ENCODE peak calls at places on chromosomes 13 and 19, in eight cellular contexts. One of them, this sample, is unnamed.

GRCh38 chr13:51292000-51292550 is 47.4 kb upstream of the SERPINE3 start:
- DNase-seq in HT1080: no peak
- DNase-seq in ureter: no peak
- DNase-seq in T-helper 2 cell: no peak
- DNase-seq in CD4-positive, alpha-beta memory T cell: no peak
- DNase-seq in IMR-90: peak
- DNase-seq in activated CD4-positive, alpha-beta T cell treated with anti-CD3 and anti-CD28 coated beads, Interleukin-2, amount 50 U/mL, for 24 hours: no peak
- DNase-seq in substantia nigra: no peak
- DNase-seq in this sample: peak

GRCh38 chr13:112131081-112131739 is 64.3 kb downstream of the SOX1 start:
- DNase-seq in T-helper 2 cell: no peak
- DNase-seq in substantia nigra: no peak
- DNase-seq in activated CD4-positive, alpha-beta T cell treated with anti-CD3 and anti-CD28 coated beads, Interleukin-2, amount 50 U/mL, for 24 hours: no peak
- DNase-seq in CD4-positive, alpha-beta memory T cell: no peak
- DNase-seq in IMR-90: no peak
- DNase-seq in ureter: no peak
- DNase-seq in HT1080: no peak
- DNase-seq in this sample: no peak

GRCh38 chr19:52307275-52307674 is 10.3 kb downstream of the ZNF480 start:
- DNase-seq in substantia nigra: no peak
- DNase-seq in HT1080: peak
- DNase-seq in IMR-90: peak
- DNase-seq in activated CD4-positive, alpha-beta T cell treated with anti-CD3 and anti-CD28 coated beads, Interleukin-2, amount 50 U/mL, for 24 hours: no peak
- DNase-seq in ureter: no peak
- DNase-seq in CD4-positive, alpha-beta memory T cell: no peak
- DNase-seq in T-helper 2 cell: no peak
- DNase-seq in this sample: no peak

GRCh38 chr13:46639033-46639981 is 86.3 kb downstream of the LRCH1 start:
- DNase-seq in T-helper 2 cell: no peak
- DNase-seq in substantia nigra: no peak
- DNase-seq in CD4-positive, alpha-beta memory T cell: no peak
- DNase-seq in IMR-90: no peak
- DNase-seq in activated CD4-positive, alpha-beta T cell treated with anti-CD3 and anti-CD28 coated beads, Interleukin-2, amount 50 U/mL, for 24 hours: no peak
- DNase-seq in HT1080: no peak
- DNase-seq in ureter: no peak
- DNase-seq in this sample: no peak

GRCh38 chr19:4861147-4861546 is 6.3 kb downstream of the PLIN3 start:
- DNase-seq in ureter: peak
- DNase-seq in CD4-positive, alpha-beta memory T cell: no peak
- DNase-seq in IMR-90: no peak
- DNase-seq in activated CD4-positive, alpha-beta T cell treated with anti-CD3 and anti-CD28 coated beads, Interleukin-2, amount 50 U/mL, for 24 hours: no peak
- DNase-seq in substantia nigra: no peak
- DNase-seq in T-helper 2 cell: no peak
- DNase-seq in HT1080: no peak
- DNase-seq in this sample: peak

GRCh38 chr19:46515879-46516350 is 20.2 kb upstream of the PNMA8B start:
- DNase-seq in IMR-90: peak
- DNase-seq in activated CD4-positive, alpha-beta T cell treated with anti-CD3 and anti-CD28 coated beads, Interleukin-2, amount 50 U/mL, for 24 hours: peak
- DNase-seq in substantia nigra: no peak
- DNase-seq in CD4-positive, alpha-beta memory T cell: no peak
- DNase-seq in HT1080: peak
- DNase-seq in T-helper 2 cell: peak
- DNase-seq in ureter: no peak
- DNase-seq in this sample: peak

GRCh38 chr19:57421037-57421436 is 10.1 kb downstream of the ZNF17 start:
- DNase-seq in activated CD4-positive, alpha-beta T cell treated with anti-CD3 and anti-CD28 coated beads, Interleukin-2, amount 50 U/mL, for 24 hours: no peak
- DNase-seq in ureter: no peak
- DNase-seq in substantia nigra: no peak
- DNase-seq in CD4-positive, alpha-beta memory T cell: no peak
- DNase-seq in T-helper 2 cell: no peak
- DNase-seq in IMR-90: no peak
- DNase-seq in HT1080: no peak
- DNase-seq in this sample: no peak

GRCh38 chr19:7627166-7627565 is 2.2 kb downstream of the XAB2 start:
- DNase-seq in HT1080: no peak
- DNase-seq in T-helper 2 cell: no peak
- DNase-seq in substantia nigra: no peak
- DNase-seq in ureter: no peak
- DNase-seq in IMR-90: no peak
- DNase-seq in CD4-positive, alpha-beta memory T cell: no peak
- DNase-seq in activated CD4-positive, alpha-beta T cell treated with anti-CD3 and anti-CD28 coated beads, Interleukin-2, amount 50 U/mL, for 24 hours: no peak
- DNase-seq in this sample: no peak

GRCh38 chr19:14517446-14517839 is 754 bp downstream of the DNAJB1 start:
- DNase-seq in HT1080: no peak
- DNase-seq in T-helper 2 cell: no peak
- DNase-seq in CD4-positive, alpha-beta memory T cell: no peak
- DNase-seq in ureter: no peak
- DNase-seq in activated CD4-positive, alpha-beta T cell treated with anti-CD3 and anti-CD28 coated beads, Interleukin-2, amount 50 U/mL, for 24 hours: no peak
- DNase-seq in IMR-90: peak
- DNase-seq in substantia nigra: no peak
- DNase-seq in this sample: no peak

GRCh38 chr13:39766464-39767167 is 111.2 kb downstream of the COG6 start:
- DNase-seq in CD4-positive, alpha-beta memory T cell: no peak
- DNase-seq in ureter: no peak
- DNase-seq in T-helper 2 cell: no peak
- DNase-seq in HT1080: no peak
- DNase-seq in IMR-90: no peak
- DNase-seq in activated CD4-positive, alpha-beta T cell treated with anti-CD3 and anti-CD28 coated beads, Interleukin-2, amount 50 U/mL, for 24 hours: no peak
- DNase-seq in substantia nigra: peak
- DNase-seq in this sample: no peak

GRCh38 chr13:57823704-57824103 is 192.2 kb downstream of the PCDH17 start:
- DNase-seq in ureter: no peak
- DNase-seq in HT1080: no peak
- DNase-seq in IMR-90: no peak
- DNase-seq in T-helper 2 cell: no peak
- DNase-seq in activated CD4-positive, alpha-beta T cell treated with anti-CD3 and anti-CD28 coated beads, Interleukin-2, amount 50 U/mL, for 24 hours: no peak
- DNase-seq in substantia nigra: no peak
- DNase-seq in CD4-positive, alpha-beta memory T cell: no peak
- DNase-seq in this sample: no peak

GRCh38 chr13:113298001-113298945 is 1.2 kb downstream of the LAMP1 start:
- DNase-seq in ureter: no peak
- DNase-seq in activated CD4-positive, alpha-beta T cell treated with anti-CD3 and anti-CD28 coated beads, Interleukin-2, amount 50 U/mL, for 24 hours: no peak
- DNase-seq in IMR-90: no peak
- DNase-seq in T-helper 2 cell: no peak
- DNase-seq in substantia nigra: no peak
- DNase-seq in HT1080: no peak
- DNase-seq in CD4-positive, alpha-beta memory T cell: no peak
- DNase-seq in this sample: peak

GRCh38 chr19:14553939-14554243 is 18.0 kb downstream of the NDUFB7 start:
- DNase-seq in HT1080: no peak
- DNase-seq in T-helper 2 cell: no peak
- DNase-seq in substantia nigra: no peak
- DNase-seq in activated CD4-positive, alpha-beta T cell treated with anti-CD3 and anti-CD28 coated beads, Interleukin-2, amount 50 U/mL, for 24 hours: no peak
- DNase-seq in ureter: no peak
- DNase-seq in CD4-positive, alpha-beta memory T cell: no peak
- DNase-seq in IMR-90: no peak
- DNase-seq in this sample: no peak

GRCh38 chr19:56958428-56958827 is 117.9 kb upstream of the PEG3 start:
- DNase-seq in IMR-90: no peak
- DNase-seq in substantia nigra: no peak
- DNase-seq in activated CD4-positive, alpha-beta T cell treated with anti-CD3 and anti-CD28 coated beads, Interleukin-2, amount 50 U/mL, for 24 hours: no peak
- DNase-seq in ureter: no peak
- DNase-seq in HT1080: no peak
- DNase-seq in CD4-positive, alpha-beta memory T cell: no peak
- DNase-seq in T-helper 2 cell: no peak
- DNase-seq in this sample: no peak

GRCh38 chr13:97522243-97522642 is 88.3 kb downstream of the RAP2A start:
- DNase-seq in substantia nigra: no peak
- DNase-seq in IMR-90: no peak
- DNase-seq in T-helper 2 cell: no peak
- DNase-seq in CD4-positive, alpha-beta memory T cell: no peak
- DNase-seq in activated CD4-positive, alpha-beta T cell treated with anti-CD3 and anti-CD28 coated beads, Interleukin-2, amount 50 U/mL, for 24 hours: no peak
- DNase-seq in ureter: no peak
- DNase-seq in HT1080: no peak
- DNase-seq in this sample: no peak

GRCh38 chr19:32735936-32736335 is 16.4 kb downstream of the TDRD12 start:
- DNase-seq in activated CD4-positive, alpha-beta T cell treated with anti-CD3 and anti-CD28 coated beads, Interleukin-2, amount 50 U/mL, for 24 hours: no peak
- DNase-seq in ureter: no peak
- DNase-seq in substantia nigra: no peak
- DNase-seq in HT1080: no peak
- DNase-seq in IMR-90: no peak
- DNase-seq in T-helper 2 cell: no peak
- DNase-seq in CD4-positive, alpha-beta memory T cell: no peak
- DNase-seq in this sample: no peak